ENCODE peak calls at places on chromosome 20, in six cellular contexts. R is ELR, Q is HuH-7, W is LoVo, H is AG09309, T is activated T-helper 1 cell treated with Interleukin-2 at 50 U/mL for 16 hours. B is an unnamed sample.

GRCh38 chr20:11861479-11861878 is 56.2 kb upstream of the BTBD3 start:
- DNase-seq in R (no peak), H (no peak), T (no peak), Q (no peak), W (no peak), B (no peak)

GRCh38 chr20:10639051-10639761 is 34.6 kb downstream of the JAG1 start:
- DNase-seq in Q (no peak), H (no peak), R (no peak), W (no peak), T (no peak), B (no peak)

GRCh38 chr20:2585811-2586210 is 49.4 kb downstream of the TMC2 start:
- DNase-seq in Q (no peak), H (peak; percentile 11), T (no peak), W (peak; percentile 30), R (peak; percentile 71), B (no peak)

GRCh38 chr20:20362774-20363435 is 5.0 kb upstream of the INSM1 start:
- DNase-seq in R (no peak), T (no peak), Q (no peak), W (no peak), H (no peak), B (no peak)

GRCh38 chr20:32089637-32090330 is 19.7 kb upstream of the TM9SF4 start:
- DNase-seq in W (no peak), T (no peak), H (no peak), Q (no peak), R (no peak), B (no peak)

GRCh38 chr20:40777653-40778052 is 88.6 kb upstream of the MAFB start:
- DNase-seq in H (no peak), T (no peak), R (no peak), Q (no peak), W (no peak), B (no peak)

GRCh38 chr20:50724851-50725721 is 6.3 kb upstream of the PARD6B start:
- DNase-seq in R (peak; percentile 100), Q (no peak), H (peak; percentile 86), W (peak; percentile 63), T (no peak), B (peak; percentile 98)

GRCh38 chr20:10673831-10674683 is at the start of gene JAG1:
- DNase-seq in Q (peak; percentile 100), T (no peak), H (peak; percentile 79), W (peak; percentile 95), R (peak; percentile 91), B (peak; percentile 97)

GRCh38 chr20:891121-892080 is 24.7 kb downstream of the ANGPT4 start:
- DNase-seq in W (no peak), Q (no peak), H (no peak), T (no peak), R (no peak), B (no peak)

B was measured in PC-9.